ENCODE peak calls at places on chromosome 20, in seven cellular contexts. One of them, this sample, is unnamed.

GRCh38 chr20:31870703-31871601 is 518 bp downstream of the TTLL9 start:
- DNase-seq in germinal center: no peak
- DNase-seq in AG20443: no peak
- DNase-seq in NCI-H510A: no peak
- DNase-seq in ACHN: no peak
- DNase-seq in left ventricle myocardium inferior: no peak
- DNase-seq in Right ventricle myocardium inferior: no peak
- DNase-seq in this sample: no peak

GRCh38 chr20:54645445-54646155 is 170.2 kb downstream of the DOK5 start:
- DNase-seq in AG20443: no peak
- DNase-seq in left ventricle myocardium inferior: no peak
- DNase-seq in NCI-H510A: no peak
- DNase-seq in ACHN: peak
- DNase-seq in germinal center: no peak
- DNase-seq in Right ventricle myocardium inferior: no peak
- DNase-seq in this sample: no peak

GRCh38 chr20:11431613-11432012 is 486.1 kb upstream of the BTBD3 start:
- DNase-seq in NCI-H510A: no peak
- DNase-seq in left ventricle myocardium inferior: no peak
- DNase-seq in germinal center: no peak
- DNase-seq in AG20443: peak
- DNase-seq in Right ventricle myocardium inferior: no peak
- DNase-seq in ACHN: no peak
- DNase-seq in this sample: no peak

GRCh38 chr20:57693670-57694329 is 16.0 kb downstream of the PMEPA1 start:
- DNase-seq in NCI-H510A: no peak
- DNase-seq in AG20443: no peak
- DNase-seq in left ventricle myocardium inferior: no peak
- DNase-seq in ACHN: no peak
- DNase-seq in germinal center: no peak
- DNase-seq in Right ventricle myocardium inferior: no peak
- DNase-seq in this sample: no peak

GRCh38 chr20:48584391-48585249 is 243.2 kb downstream of the PREX1 start:
- DNase-seq in Right ventricle myocardium inferior: no peak
- DNase-seq in NCI-H510A: no peak
- DNase-seq in left ventricle myocardium inferior: no peak
- DNase-seq in germinal center: no peak
- DNase-seq in ACHN: no peak
- DNase-seq in AG20443: no peak
- DNase-seq in this sample: peak

GRCh38 chr20:43363506-43363905 is 94.2 kb upstream of the SRSF6 start:
- DNase-seq in Right ventricle myocardium inferior: no peak
- DNase-seq in germinal center: no peak
- DNase-seq in left ventricle myocardium inferior: no peak
- DNase-seq in AG20443: peak
- DNase-seq in NCI-H510A: no peak
- DNase-seq in ACHN: no peak
- DNase-seq in this sample: no peak

GRCh38 chr20:45823949-45824835 is 2.9 kb downstream of the TNNC2 start:
- DNase-seq in NCI-H510A: peak
- DNase-seq in Right ventricle myocardium inferior: peak
- DNase-seq in AG20443: peak
- DNase-seq in ACHN: peak
- DNase-seq in germinal center: peak
- DNase-seq in left ventricle myocardium inferior: peak
- DNase-seq in this sample: no peak

GRCh38 chr20:42938486-42939205 is 251.1 kb downstream of the PTPRT start:
- DNase-seq in left ventricle myocardium inferior: no peak
- DNase-seq in Right ventricle myocardium inferior: no peak
- DNase-seq in NCI-H510A: no peak
- DNase-seq in germinal center: no peak
- DNase-seq in ACHN: no peak
- DNase-seq in AG20443: no peak
- DNase-seq in this sample: no peak

GRCh38 chr20:3068986-3069900 is 2.2 kb upstream of the OXT start:
- DNase-seq in AG20443: no peak
- DNase-seq in left ventricle myocardium inferior: no peak
- DNase-seq in germinal center: no peak
- DNase-seq in NCI-H510A: peak
- DNase-seq in Right ventricle myocardium inferior: no peak
- DNase-seq in ACHN: peak
- DNase-seq in this sample: no peak

GRCh38 chr20:18628330-18628941 is 40.6 kb downstream of the DTD1 start:
- DNase-seq in germinal center: peak
- DNase-seq in NCI-H510A: no peak
- DNase-seq in left ventricle myocardium inferior: no peak
- DNase-seq in Right ventricle myocardium inferior: no peak
- DNase-seq in AG20443: peak
- DNase-seq in ACHN: peak
- DNase-seq in this sample: no peak

GRCh38 chr20:24109008-24109407 is 120.4 kb upstream of the GGTLC1 start:
- DNase-seq in left ventricle myocardium inferior: no peak
- DNase-seq in germinal center: peak
- DNase-seq in Right ventricle myocardium inferior: no peak
- DNase-seq in AG20443: no peak
- DNase-seq in ACHN: no peak
- DNase-seq in NCI-H510A: no peak
- DNase-seq in this sample: no peak

GRCh38 chr20:36147707-36148106 is 6.8 kb upstream of the EPB41L1 start:
- DNase-seq in NCI-H510A: no peak
- DNase-seq in ACHN: no peak
- DNase-seq in Right ventricle myocardium inferior: no peak
- DNase-seq in AG20443: peak
- DNase-seq in germinal center: no peak
- DNase-seq in left ventricle myocardium inferior: no peak
- DNase-seq in this sample: no peak

GRCh38 chr20:48298851-48299484 is 513.7 kb upstream of the SULF2 start:
- DNase-seq in AG20443: peak
- DNase-seq in ACHN: peak
- DNase-seq in germinal center: no peak
- DNase-seq in Right ventricle myocardium inferior: no peak
- DNase-seq in left ventricle myocardium inferior: no peak
- DNase-seq in NCI-H510A: no peak
- DNase-seq in this sample: no peak

GRCh38 chr20:62913043-62913630 is 13.2 kb downstream of the DIDO1 start:
- DNase-seq in AG20443: no peak
- DNase-seq in germinal center: no peak
- DNase-seq in ACHN: no peak
- DNase-seq in NCI-H510A: no peak
- DNase-seq in left ventricle myocardium inferior: no peak
- DNase-seq in Right ventricle myocardium inferior: no peak
- DNase-seq in this sample: no peak

GRCh38 chr20:64189530-64189966 is 25.3 kb downstream of the MYT1 start:
- DNase-seq in Right ventricle myocardium inferior: no peak
- DNase-seq in ACHN: no peak
- DNase-seq in germinal center: no peak
- DNase-seq in left ventricle myocardium inferior: no peak
- DNase-seq in NCI-H510A: no peak
- DNase-seq in AG20443: no peak
- DNase-seq in this sample: no peak

GRCh38 chr20:39269031-39269461 is 306.9 kb downstream of the DHX35 start:
- DNase-seq in left ventricle myocardium inferior: peak
- DNase-seq in NCI-H510A: no peak
- DNase-seq in Right ventricle myocardium inferior: peak
- DNase-seq in germinal center: peak
- DNase-seq in ACHN: peak
- DNase-seq in AG20443: peak
- DNase-seq in this sample: no peak

GRCh38 chr20:45892049-45892816 is 1.1 kb downstream of the CTSA start:
- DNase-seq in AG20443: peak
- DNase-seq in left ventricle myocardium inferior: no peak
- DNase-seq in germinal center: no peak
- DNase-seq in Right ventricle myocardium inferior: no peak
- DNase-seq in ACHN: peak
- DNase-seq in NCI-H510A: no peak
- DNase-seq in this sample: no peak

This sample was measured in cardiac septum.